ENCODE peak calls at places on chromosomes 16 and 17, in ten cellular contexts. N is amygdala; J is activated naive CD8-positive, alpha-beta T cell treated with anti-CD3 and anti-CD28 coated beads, Interleukin-2, amount 50 U/mL, for 24 hours; I is T-helper 1 cell; A is adipocyte; U is NCI-H1048; F is AG08396; W is fibroblast of pulmonary artery; Z is CMK; B is SW 1271. R is an unnamed sample.

GRCh38 chr16:4945560-4946502 is 8.9 kb upstream of the PPL start:
- DNase-seq in N (no peak), J (no peak), I (no peak), A (peak), U (no peak), F (no peak), W (no peak), Z (no peak), B (no peak), R (no peak)

GRCh38 chr17:38861399-38861843 is 7.9 kb upstream of the RPL23 start:
- DNase-seq in N (no peak), J (peak), I (no peak), A (no peak), U (no peak), F (no peak), W (no peak), Z (no peak), B (no peak), R (no peak)

GRCh38 chr17:12734852-12735430 is 54.4 kb upstream of the ARHGAP44 start:
- DNase-seq in N (no peak), J (no peak), I (no peak), A (no peak), U (no peak), F (no peak), W (no peak), Z (no peak), B (no peak), R (no peak)

GRCh38 chr16:88062341-88062861 is 111.2 kb downstream of the BANP start:
- DNase-seq in N (no peak), J (no peak), I (no peak), A (peak), U (no peak), F (peak), W (peak), Z (no peak), B (no peak), R (no peak)

GRCh38 chr17:40903129-40903847 is 18.2 kb upstream of the KRT20 start:
- DNase-seq in N (no peak), J (no peak), I (no peak), A (peak), U (no peak), F (no peak), W (peak), Z (no peak), B (no peak), R (no peak)

GRCh38 chr17:4966844-4967538 is 626 bp downstream of the SPAG7 start:
- DNase-seq in N (peak), J (peak), I (peak), A (peak), U (peak), F (peak), W (peak), Z (peak), B (peak), R (peak)

GRCh38 chr16:73949574-73950348 is 346.9 kb upstream of the PSMD7 start:
- DNase-seq in N (no peak), J (no peak), I (no peak), A (peak), U (no peak), F (peak), W (peak), Z (no peak), B (no peak), R (no peak)

GRCh38 chr16:51872536-51872935 is 674.4 kb downstream of the TOX3 start:
- DNase-seq in N (no peak), J (no peak), I (no peak), A (peak), U (no peak), F (no peak), W (no peak), Z (no peak), B (no peak), R (no peak)

GRCh38 chr17:82737981-82738877 is 2.8 kb downstream of the FN3K start:
- DNase-seq in N (peak), J (no peak), I (no peak), A (no peak), U (no peak), F (no peak), W (peak), Z (no peak), B (no peak), R (no peak)

GRCh38 chr17:57986841-57987581 is 1.0 kb downstream of the VEZF1 start:
- DNase-seq in N (peak), J (peak), I (no peak), A (peak), U (no peak), F (peak), W (peak), Z (no peak), B (peak), R (peak)

GRCh38 chr16:48318630-48319029 is 66.6 kb downstream of the SIAH1 start:
- DNase-seq in N (no peak), J (no peak), I (no peak), A (peak), U (no peak), F (no peak), W (peak), Z (no peak), B (no peak), R (peak)

GRCh38 chr17:51107666-51108227 is 12.9 kb downstream of the SPAG9 start:
- DNase-seq in N (no peak), J (no peak), I (no peak), A (no peak), U (no peak), F (no peak), W (no peak), Z (no peak), B (no peak), R (no peak)

GRCh38 chr16:3321802-3322201 is 16.5 kb downstream of the ZNF75A start:
- DNase-seq in N (no peak), J (no peak), I (no peak), A (no peak), U (no peak), F (no peak), W (no peak), Z (no peak), B (no peak), R (no peak)

GRCh38 chr16:74623214-74623842 is 16.4 kb upstream of the GLG1 start:
- DNase-seq in N (no peak), J (no peak), I (no peak), A (peak), U (no peak), F (peak), W (peak), Z (peak), B (no peak), R (peak)

GRCh38 chr17:79993390-79994221 is 42.1 kb downstream of the TBC1D16 start:
- DNase-seq in N (peak), J (peak), I (no peak), A (peak), U (no peak), F (peak), W (peak), Z (no peak), B (no peak), R (peak)

GRCh38 chr17:78661092-78661770 is 84.0 kb upstream of the DNAH17 start:
- DNase-seq in N (no peak), J (no peak), I (no peak), A (peak), U (no peak), F (no peak), W (no peak), Z (no peak), B (no peak), R (no peak)

GRCh38 chr16:58733248-58733670 is 857 bp downstream of the GOT2 start:
- DNase-seq in N (no peak), J (no peak), I (no peak), A (peak), U (no peak), F (no peak), W (peak), Z (no peak), B (no peak), R (no peak)

GRCh38 chr16:57667526-57668258 is 414 bp upstream of the ADGRG3 start:
- DNase-seq in N (no peak), J (no peak), I (no peak), A (no peak), U (no peak), F (no peak), W (no peak), Z (peak), B (no peak), R (peak)